ENCODE peak calls at places on chromosomes 4 and X, in five cellular contexts. R, B, F, P and X are unnamed samples.

GRCh38 chr4:26360273-26360672 is 39.5 kb downstream of the RBPJ start:
- DNase-seq in R (no peak), B (no peak), F (no peak), P (no peak), X (no peak)

GRCh38 chrX:56792270-56793111 is 63.4 kb downstream of the NBDY start:
- DNase-seq in R (no peak), B (no peak), F (peak), P (no peak), X (no peak)

GRCh38 chr4:97759785-97760184 is 383.5 kb downstream of the STPG2 start:
- DNase-seq in R (no peak), B (no peak), F (no peak), P (no peak), X (no peak)

GRCh38 chr4:726235-726787 is 20.7 kb downstream of the PCGF3 start:
- DNase-seq in R (no peak), B (peak), F (no peak), P (no peak), X (peak)

GRCh38 chr4:53682196-53682595 is 90.9 kb upstream of the LNX1 start:
- DNase-seq in R (no peak), B (peak), F (no peak), P (peak), X (peak)

GRCh38 chr4:133186210-133186609 is 37.1 kb downstream of the PCDH10 start:
- DNase-seq in R (no peak), B (no peak), F (no peak), P (peak), X (no peak)

GRCh38 chrX:10729000-10729399 is 108.6 kb upstream of the MID1 start:
- DNase-seq in R (no peak), B (no peak), F (no peak), P (no peak), X (no peak)

GRCh38 chrX:39956803-39957394 is 140.9 kb downstream of the BCOR start:
- DNase-seq in R (no peak), B (no peak), F (no peak), P (no peak), X (no peak)

GRCh38 chr4:176791591-176792347 is 953 bp downstream of the VEGFC start:
- DNase-seq in R (no peak), B (peak), F (peak), P (peak), X (no peak)

GRCh38 chr4:12679217-12679616 is 804.9 kb downstream of the RAB28 start:
- DNase-seq in R (peak), B (no peak), F (no peak), P (no peak), X (no peak)
- TF ChIP-seq CTCF in R (peak), B (no peak), F (no peak), P (no peak), X (no peak)

GRCh38 chr4:40214661-40215418 is 18.0 kb downstream of the RHOH start:
- DNase-seq in R (no peak), B (no peak), F (no peak), P (no peak), X (no peak)
- H3K4me3 ChIP-seq in R (no peak), B (no peak), F (no peak), P (no peak), X (no peak)

GRCh38 chrX:137352101-137352660 is 213.7 kb upstream of the ZIC3 start:
- DNase-seq in R (no peak), B (no peak), F (no peak), P (no peak), X (no peak)
- TF ChIP-seq CTCF in R (no peak), B (no peak), F (no peak), P (no peak), X (no peak)

GRCh38 chrX:24805201-24805600 is 111.5 kb downstream of the POLA1 start:
- DNase-seq in R (no peak), B (no peak), F (no peak), P (no peak), X (no peak)
- H3K4me3 ChIP-seq in R (no peak), B (no peak), F (no peak), P (no peak), X (no peak)

DNA sequence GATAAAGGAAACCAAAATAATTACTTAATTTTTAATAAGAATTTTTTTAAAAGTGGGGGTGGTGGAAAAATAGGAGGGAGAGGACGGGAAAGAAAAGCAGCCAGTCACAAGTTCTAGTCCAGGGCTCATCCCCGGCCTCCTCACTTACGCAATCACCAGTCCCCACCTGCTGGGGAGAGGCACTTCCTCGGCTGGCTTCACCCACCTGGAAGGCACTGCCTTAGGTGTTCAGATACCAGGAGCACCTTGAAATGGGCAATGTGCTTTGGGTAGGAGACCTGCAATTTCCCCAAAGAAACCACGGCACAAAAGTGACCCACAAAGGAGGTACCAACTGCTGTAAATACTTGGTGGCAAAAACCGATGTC is 23.8 kb downstream of the AFAP1 start:
- DNase-seq in R (no peak), B (no peak), F (no peak), P (no peak), X (no peak)
- TF ChIP-seq CTCF in R (no peak), B (no peak), F (no peak), P (no peak), X (no peak)

DNA sequence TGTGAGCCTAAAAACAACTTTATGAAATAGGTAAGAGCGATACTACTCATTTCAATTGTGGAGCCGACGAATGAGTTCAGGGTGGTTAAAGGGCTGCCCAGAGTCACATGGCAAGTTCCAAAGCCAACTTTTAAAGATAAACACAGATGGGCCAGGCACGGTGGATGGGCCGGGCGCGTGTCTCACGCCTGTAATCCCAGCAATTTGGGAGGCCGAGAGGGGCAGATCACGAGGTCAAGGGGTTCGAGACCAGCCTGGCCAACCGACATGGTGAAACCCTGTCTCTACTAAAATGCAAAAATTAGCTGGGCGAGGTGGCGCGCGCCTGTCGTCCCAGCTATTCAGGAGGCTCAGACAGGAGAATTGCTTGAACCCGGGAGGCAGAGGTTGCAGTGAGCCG is 914 bp upstream of the C4orf36 start:
- DNase-seq in R (no peak), B (no peak), F (no peak), P (no peak), X (no peak)
- H3K4me3 ChIP-seq in R (no peak), B (peak), F (peak), P (no peak), X (no peak)